ENCODE peak calls at places on chromosome 12, in five cellular contexts. One of them, this sample, is unnamed.

GRCh38 chr12:20716037-20716436 is 20.9 kb downstream of the SLCO1C1 start:
- DNase-seq in mesothelial cell of epicardium: no peak
- DNase-seq in IMR-90: no peak
- DNase-seq in stomach: no peak
- DNase-seq in GM12865: peak
- DNase-seq in this sample: no peak

GRCh38 chr12:100668939-100669536 is 95.6 kb downstream of the GAS2L3 start:
- DNase-seq in IMR-90: peak
- DNase-seq in mesothelial cell of epicardium: peak
- DNase-seq in GM12865: peak
- DNase-seq in stomach: peak
- DNase-seq in this sample: peak

GRCh38 chr12:42798811-42799438 is 209.4 kb upstream of the PRICKLE1 start:
- DNase-seq in GM12865: no peak
- DNase-seq in IMR-90: peak
- DNase-seq in stomach: no peak
- DNase-seq in mesothelial cell of epicardium: no peak
- DNase-seq in this sample: peak

GRCh38 chr12:54258286-54258685 is 21.6 kb downstream of the CBX5 start:
- DNase-seq in stomach: no peak
- DNase-seq in GM12865: no peak
- DNase-seq in mesothelial cell of epicardium: no peak
- DNase-seq in IMR-90: peak
- DNase-seq in this sample: peak

GRCh38 chr12:130819248-130819576 is 19.8 kb downstream of the STX2 start:
- DNase-seq in GM12865: no peak
- DNase-seq in IMR-90: no peak
- DNase-seq in mesothelial cell of epicardium: no peak
- DNase-seq in stomach: no peak
- DNase-seq in this sample: no peak

GRCh38 chr12:12072064-12072760 is 1.5 kb downstream of the BCL2L14 start:
- DNase-seq in GM12865: peak
- DNase-seq in IMR-90: no peak
- DNase-seq in stomach: peak
- DNase-seq in mesothelial cell of epicardium: no peak
- DNase-seq in this sample: no peak

GRCh38 chr12:112843272-112843671 is 51.7 kb downstream of the RPH3A start:
- DNase-seq in GM12865: no peak
- DNase-seq in stomach: no peak
- DNase-seq in IMR-90: no peak
- DNase-seq in mesothelial cell of epicardium: no peak
- DNase-seq in this sample: no peak

GRCh38 chr12:57892232-57892987 is 45.9 kb upstream of the CTDSP2 start:
- DNase-seq in mesothelial cell of epicardium: no peak
- DNase-seq in IMR-90: no peak
- DNase-seq in stomach: no peak
- DNase-seq in GM12865: no peak
- DNase-seq in this sample: no peak

GRCh38 chr12:56565510-56566101 is 44.0 kb downstream of the RBMS2 start:
- DNase-seq in IMR-90: peak
- DNase-seq in mesothelial cell of epicardium: no peak
- DNase-seq in stomach: peak
- DNase-seq in GM12865: peak
- DNase-seq in this sample: peak

GRCh38 chr12:117356048-117356447 is 5.4 kb downstream of the NOS1 start:
- DNase-seq in IMR-90: no peak
- DNase-seq in GM12865: no peak
- DNase-seq in stomach: no peak
- DNase-seq in mesothelial cell of epicardium: no peak
- DNase-seq in this sample: no peak

GRCh38 chr12:27333311-27334009 is 824 bp downstream of the BMAL2 start:
- DNase-seq in GM12865: peak
- DNase-seq in stomach: peak
- DNase-seq in IMR-90: no peak
- DNase-seq in mesothelial cell of epicardium: peak
- DNase-seq in this sample: no peak

GRCh38 chr12:16228067-16228466 is 49.4 kb downstream of the SLC15A5 start:
- DNase-seq in stomach: no peak
- DNase-seq in mesothelial cell of epicardium: no peak
- DNase-seq in IMR-90: no peak
- DNase-seq in GM12865: peak
- DNase-seq in this sample: no peak

GRCh38 chr12:27460471-27460978 is 14.0 kb downstream of the SMCO2 start:
- DNase-seq in stomach: no peak
- DNase-seq in mesothelial cell of epicardium: no peak
- DNase-seq in IMR-90: peak
- DNase-seq in GM12865: peak
- DNase-seq in this sample: no peak

GRCh38 chr12:131872154-131873046 is 22.0 kb upstream of the ULK1 start:
- DNase-seq in GM12865: no peak
- DNase-seq in mesothelial cell of epicardium: no peak
- DNase-seq in stomach: no peak
- DNase-seq in IMR-90: peak
- DNase-seq in this sample: peak

GRCh38 chr12:112466011-112466422 is 47.3 kb downstream of the PTPN11 start:
- DNase-seq in IMR-90: no peak
- DNase-seq in stomach: peak
- DNase-seq in mesothelial cell of epicardium: no peak
- DNase-seq in GM12865: no peak
- DNase-seq in this sample: no peak

GRCh38 chr12:109759595-109759994 is 46.0 kb downstream of the FAM222A start:
- DNase-seq in IMR-90: no peak
- DNase-seq in mesothelial cell of epicardium: peak
- DNase-seq in GM12865: no peak
- DNase-seq in stomach: no peak
- DNase-seq in this sample: no peak

GRCh38 chr12:42421844-42422779 is 96.1 kb downstream of the PPHLN1 start:
- DNase-seq in GM12865: peak
- DNase-seq in mesothelial cell of epicardium: no peak
- DNase-seq in stomach: no peak
- DNase-seq in IMR-90: peak
- DNase-seq in this sample: peak

GRCh38 chr12:51797301-51797700 is 51.2 kb downstream of the FIGNL2 start:
- DNase-seq in IMR-90: no peak
- DNase-seq in mesothelial cell of epicardium: no peak
- DNase-seq in stomach: no peak
- DNase-seq in GM12865: no peak
- DNase-seq in this sample: no peak

GRCh38 chr12:115378296-115378695 is 694.3 kb upstream of the TBX3 start:
- DNase-seq in IMR-90: no peak
- DNase-seq in GM12865: no peak
- DNase-seq in stomach: no peak
- DNase-seq in mesothelial cell of epicardium: no peak
- DNase-seq in this sample: no peak

GRCh38 chr12:40693503-40693863 is 1.2 kb downstream of the CNTN1 start:
- DNase-seq in stomach: no peak
- DNase-seq in IMR-90: no peak
- DNase-seq in mesothelial cell of epicardium: peak
- DNase-seq in GM12865: no peak
- DNase-seq in this sample: no peak

GRCh38 chr12:110451263-110451662 is 1.1 kb upstream of the ARPC3 start:
- DNase-seq in IMR-90: no peak
- DNase-seq in stomach: no peak
- DNase-seq in mesothelial cell of epicardium: no peak
- DNase-seq in GM12865: no peak
- DNase-seq in this sample: no peak

GRCh38 chr12:54684636-54685630 is 36.8 kb upstream of the DCD start:
- DNase-seq in stomach: peak
- DNase-seq in IMR-90: no peak
- DNase-seq in GM12865: no peak
- DNase-seq in mesothelial cell of epicardium: no peak
- DNase-seq in this sample: no peak

GRCh38 chr12:124625867-124626675 is 58.7 kb upstream of the NCOR2 start:
- DNase-seq in mesothelial cell of epicardium: no peak
- DNase-seq in GM12865: no peak
- DNase-seq in stomach: peak
- DNase-seq in IMR-90: peak
- DNase-seq in this sample: peak

GRCh38 chr12:52920937-52921336 is 16.1 kb upstream of the KRT8 start:
- DNase-seq in mesothelial cell of epicardium: no peak
- DNase-seq in GM12865: no peak
- DNase-seq in IMR-90: peak
- DNase-seq in stomach: no peak
- DNase-seq in this sample: peak

GRCh38 chr12:54048694-54049093 is 4.9 kb upstream of the HOXC4 start:
- DNase-seq in IMR-90: no peak
- DNase-seq in stomach: no peak
- DNase-seq in GM12865: no peak
- DNase-seq in mesothelial cell of epicardium: no peak
- DNase-seq in this sample: no peak

GRCh38 chr12:111268738-111269572 is 99.9 kb downstream of the PHETA1 start:
- DNase-seq in GM12865: peak
- DNase-seq in IMR-90: no peak
- DNase-seq in stomach: no peak
- DNase-seq in mesothelial cell of epicardium: no peak
- DNase-seq in this sample: no peak

GRCh38 chr12:95548539-95549391 is 2.5 kb downstream of the USP44 start:
- DNase-seq in GM12865: no peak
- DNase-seq in mesothelial cell of epicardium: peak
- DNase-seq in stomach: peak
- DNase-seq in IMR-90: peak
- DNase-seq in this sample: no peak

GRCh38 chr12:87266305-87266704 is 762.9 kb downstream of the C12orf50 start:
- DNase-seq in mesothelial cell of epicardium: no peak
- DNase-seq in GM12865: peak
- DNase-seq in IMR-90: no peak
- DNase-seq in stomach: no peak
- DNase-seq in this sample: no peak
- TF ChIP-seq CTCF in mesothelial cell of epicardium: no peak
- TF ChIP-seq CTCF in GM12865: no peak
- TF ChIP-seq CTCF in IMR-90: no peak
- TF ChIP-seq CTCF in stomach: no peak
- TF ChIP-seq CTCF in this sample: peak

DNA sequence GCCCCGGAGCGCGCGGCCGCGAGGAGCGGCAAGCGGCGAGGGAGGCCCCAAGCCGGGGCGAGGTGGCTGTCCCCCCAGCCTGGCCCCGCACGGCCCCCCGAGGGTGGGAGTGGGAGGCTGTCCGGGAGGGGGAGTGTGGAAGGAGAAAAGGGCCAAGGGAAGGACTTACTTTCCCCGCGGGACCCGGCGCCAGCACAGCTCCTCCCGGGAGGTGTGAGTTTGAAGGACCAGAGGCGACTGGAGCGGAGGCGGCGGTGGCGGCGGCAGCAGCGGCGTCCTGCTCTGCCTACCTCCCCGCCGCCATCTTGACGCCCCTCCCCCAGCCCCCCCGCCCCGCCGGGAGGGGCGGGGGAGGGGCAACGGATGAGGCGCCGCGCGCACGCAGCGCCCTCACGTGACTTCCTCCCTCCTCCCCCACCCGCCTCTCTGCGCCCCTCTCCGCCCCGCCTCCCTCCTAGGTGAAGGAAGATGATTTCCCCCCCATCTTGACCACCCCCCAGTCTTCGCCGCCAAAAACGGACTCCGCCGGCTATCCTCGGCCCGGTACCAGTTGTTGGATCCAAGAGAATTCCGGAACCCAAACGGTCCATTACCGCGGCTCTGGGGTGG is at the start of gene SBNO1:
- DNase-seq in stomach: peak
- DNase-seq in GM12865: peak
- DNase-seq in IMR-90: peak
- DNase-seq in mesothelial cell of epicardium: peak
- DNase-seq in this sample: peak
- TF ChIP-seq CTCF in stomach: no peak
- TF ChIP-seq CTCF in GM12865: no peak
- TF ChIP-seq CTCF in IMR-90: no peak
- TF ChIP-seq CTCF in mesothelial cell of epicardium: no peak
- TF ChIP-seq CTCF in this sample: no peak

GRCh38 chr12:79373896-79374499 is 316.8 kb downstream of the PAWR start:
- DNase-seq in GM12865: peak
- DNase-seq in stomach: no peak
- DNase-seq in IMR-90: peak
- DNase-seq in mesothelial cell of epicardium: no peak
- DNase-seq in this sample: no peak
- TF ChIP-seq CTCF in GM12865: peak
- TF ChIP-seq CTCF in stomach: no peak
- TF ChIP-seq CTCF in IMR-90: peak
- TF ChIP-seq CTCF in mesothelial cell of epicardium: peak
- TF ChIP-seq CTCF in this sample: peak

DNA sequence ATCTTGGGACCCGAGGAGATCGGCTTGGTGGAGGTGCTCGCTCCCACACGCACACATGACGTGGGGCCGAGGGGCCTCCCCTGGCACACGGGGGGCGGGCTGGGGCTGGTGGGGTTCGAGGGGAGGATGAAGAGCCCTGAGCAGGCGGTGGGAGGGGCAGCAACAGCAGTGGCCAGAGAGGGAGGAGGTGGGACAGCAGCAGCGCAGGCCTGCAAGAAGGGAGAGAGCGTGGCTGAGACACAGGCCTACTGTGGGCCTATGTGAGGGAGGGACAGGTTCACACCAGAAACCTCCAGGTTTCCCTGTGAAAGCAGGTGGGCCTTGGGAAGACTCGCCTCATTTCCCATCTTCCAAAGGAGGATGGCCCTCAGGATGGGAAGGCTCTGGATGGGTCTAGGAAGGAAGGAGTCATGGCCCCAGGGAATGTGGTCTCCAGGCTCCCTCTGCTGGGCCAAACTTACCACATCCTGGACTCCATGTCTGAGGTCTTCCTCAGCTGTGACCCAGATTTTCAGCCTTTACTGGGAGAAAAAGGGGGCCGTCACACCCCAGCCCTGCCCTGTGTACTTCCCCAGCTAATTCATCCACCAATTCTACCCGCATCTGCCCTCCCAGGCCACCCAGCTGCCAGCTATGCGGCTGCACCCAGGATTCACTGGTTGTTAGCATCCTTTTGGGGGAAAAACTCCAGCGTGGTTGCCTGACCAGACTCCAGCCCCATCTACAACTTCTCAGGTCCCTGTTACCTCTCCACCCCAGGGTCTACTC is 2.8 kb downstream of the PIANP start:
- DNase-seq in stomach: peak
- DNase-seq in mesothelial cell of epicardium: no peak
- DNase-seq in IMR-90: peak
- DNase-seq in GM12865: peak
- DNase-seq in this sample: peak
- TF ChIP-seq CTCF in stomach: peak
- TF ChIP-seq CTCF in mesothelial cell of epicardium: no peak
- TF ChIP-seq CTCF in IMR-90: peak
- TF ChIP-seq CTCF in GM12865: peak
- TF ChIP-seq CTCF in this sample: peak

GRCh38 chr12:5280091-5280490 is 151.8 kb upstream of the NTF3 start:
- DNase-seq in IMR-90: no peak
- DNase-seq in mesothelial cell of epicardium: no peak
- DNase-seq in GM12865: no peak
- DNase-seq in stomach: no peak
- DNase-seq in this sample: no peak
- TF ChIP-seq CTCF in IMR-90: no peak
- TF ChIP-seq CTCF in mesothelial cell of epicardium: no peak
- TF ChIP-seq CTCF in GM12865: no peak
- TF ChIP-seq CTCF in stomach: no peak
- TF ChIP-seq CTCF in this sample: no peak

GRCh38 chr12:32679910-32680217 is 763 bp downstream of the DNM1L start:
- DNase-seq in GM12865: no peak
- DNase-seq in IMR-90: no peak
- DNase-seq in stomach: no peak
- DNase-seq in mesothelial cell of epicardium: no peak
- DNase-seq in this sample: no peak

GRCh38 chr12:32681272-32681671 is 2.2 kb downstream of the DNM1L start:
- DNase-seq in mesothelial cell of epicardium: no peak
- DNase-seq in GM12865: peak
- DNase-seq in IMR-90: no peak
- DNase-seq in stomach: no peak
- DNase-seq in this sample: no peak

GRCh38 chr12:32680787-32681186 is 1.7 kb downstream of the DNM1L start:
- DNase-seq in GM12865: no peak
- DNase-seq in IMR-90: no peak
- DNase-seq in mesothelial cell of epicardium: no peak
- DNase-seq in stomach: no peak
- DNase-seq in this sample: no peak

GRCh38 chr12:32679091-32679909 is at the start of gene DNM1L:
- DNase-seq in mesothelial cell of epicardium: peak
- DNase-seq in IMR-90: peak
- DNase-seq in GM12865: peak
- DNase-seq in stomach: peak
- DNase-seq in this sample: peak
- TF ChIP-seq CTCF in mesothelial cell of epicardium: no peak
- TF ChIP-seq CTCF in IMR-90: no peak
- TF ChIP-seq CTCF in GM12865: no peak
- TF ChIP-seq CTCF in stomach: peak
- TF ChIP-seq CTCF in this sample: peak